ENCODE peak calls at places on chromosomes 5 and 9, in four cellular contexts. C is Panc1, Z is HepG2, S is K562. E is an unnamed sample. For H3K27me3, the result is how much of the 10 kb centered on the place peaks cover.

GRCh38 chr5:18397393-18397792 is 763.1 kb downstream of the TAF11L14 start:
- ATAC-seq in C (no peak), S (no peak), Z (no peak), E (no peak)

GRCh38 chr9:17969232-17969631 is 390.4 kb downstream of the SH3GL2 start:
- ATAC-seq in C (no peak), S (no peak), Z (no peak), E (no peak)

GRCh38 chr5:78586251-78586650 is 62.3 kb downstream of the LHFPL2 start:
- ATAC-seq in S (no peak), C (no peak), Z (no peak), E (no peak)

GRCh38 chr5:169801324-169801777 is 164.3 kb downstream of the DOCK2 start:
- ATAC-seq in S (no peak), C (no peak), Z (no peak), E (no peak)

GRCh38 chr5:123439616-123440153 is 16.5 kb upstream of the CEP120 start:
- ATAC-seq in Z (no peak), S (no peak), C (no peak), E (no peak)

GRCh38 chr9:94800424-94801117 is 74.1 kb downstream of the AOPEP start:
- ATAC-seq in C (no peak), Z (no peak), S (no peak), E (no peak)

GRCh38 chr5:176429972-176430371 is 13.6 kb upstream of the CLTB start:
- ATAC-seq in Z (peak), S (peak), C (peak), E (no peak)

GRCh38 chr9:98726735-98727134 is 18.0 kb upstream of the GABBR2 start:
- ATAC-seq in Z (no peak), S (no peak), C (no peak), E (no peak)

GRCh38 chr5:168836603-168837245 is 257.6 kb upstream of the PANK3 start:
- ATAC-seq in C (no peak), S (no peak), Z (no peak), E (no peak)

GRCh38 chr9:22238809-22239684 is 207.6 kb upstream of the DMRTA1 start:
- ATAC-seq in Z (peak), S (no peak), C (no peak), E (no peak)

GRCh38 chr5:146620663-146621051 is 104.7 kb upstream of the GPR151 start:
- ATAC-seq in C (no peak), S (no peak), Z (no peak), E (no peak)

GRCh38 chr5:59143926-59144333 is 561.1 kb downstream of the RAB3C start:
- ATAC-seq in S (no peak), C (no peak), Z (no peak), E (no peak)

GRCh38 chr9:75467141-75467540 is 378.8 kb downstream of the OSTF1 start:
- ATAC-seq in Z (no peak), S (no peak), C (no peak), E (peak)

GRCh38 chr5:96584712-96585111 is 77.5 kb upstream of the CAST start:
- ATAC-seq in C (no peak), S (no peak), Z (no peak), E (no peak)

GRCh38 chr9:89467278-89467625 is 30.7 kb downstream of the SEMA4D start:
- ATAC-seq in S (no peak), C (no peak), Z (no peak), E (no peak)

GRCh38 chr9:36835271-36835996 is 198.6 kb downstream of the PAX5 start:
- ATAC-seq in C (no peak), Z (no peak), S (no peak), E (no peak)

GRCh38 chr9:77420641-77421040 is 227.5 kb downstream of the GNA14 start:
- ATAC-seq in Z (no peak), C (no peak), S (no peak), E (no peak)

GRCh38 chr5:32369542-32370155 is 56.9 kb upstream of the MTMR12 start:
- ATAC-seq in S (peak), Z (no peak), C (no peak), E (no peak)

GRCh38 chr9:128145536-128145935 is 3.7 kb upstream of the LCN2 start:
- ATAC-seq in S (no peak), C (no peak), Z (no peak), E (no peak)

DNA sequence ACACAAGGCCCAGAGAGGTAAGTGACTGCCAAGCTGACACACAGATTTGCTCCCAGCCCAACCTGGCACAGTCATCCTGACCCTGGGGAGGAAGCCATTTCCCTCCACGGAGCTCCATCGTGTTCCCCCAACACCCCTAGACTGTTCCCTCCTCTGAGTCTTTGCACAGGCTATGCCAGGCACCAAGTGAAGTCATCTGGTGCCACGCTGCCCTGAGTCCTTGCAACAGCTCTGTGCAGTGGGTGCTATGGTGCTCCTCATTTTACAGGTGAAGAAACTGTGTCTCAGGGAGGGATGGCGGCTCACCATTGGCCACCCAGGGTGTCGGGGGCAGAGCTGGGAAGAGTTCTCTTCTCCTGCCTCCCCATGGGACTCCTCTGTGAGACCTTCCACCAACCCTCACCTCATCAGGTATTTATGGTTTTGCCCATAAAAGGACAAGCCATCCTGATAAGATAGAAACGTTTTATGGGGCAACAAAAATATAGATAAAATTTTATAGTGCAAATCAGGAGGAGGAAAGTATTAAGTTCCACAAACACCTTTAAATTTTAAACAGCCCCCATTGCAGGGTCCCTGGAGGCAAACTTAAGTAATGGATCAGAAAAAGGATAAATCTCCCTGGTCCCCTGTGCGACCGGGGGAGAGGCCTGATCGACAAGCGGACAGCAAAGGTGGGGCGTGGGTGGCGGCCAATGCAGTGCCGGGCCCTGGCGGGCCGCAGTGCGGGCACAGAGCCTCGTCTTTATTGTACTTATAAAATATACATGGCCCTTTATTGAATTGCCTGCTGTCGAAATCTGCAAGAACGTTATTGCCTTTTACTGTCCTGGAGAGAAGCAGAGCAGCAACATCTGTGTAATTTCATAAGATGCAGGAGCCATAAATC is 50.2 kb upstream of the ZBTB43 start:
- ATAC-seq in C (no peak), Z (no peak), S (no peak), E (no peak)
- TF ChIP-seq POLR2AphosphoS5 in C (no peak), Z (no peak), S (no peak), E (no peak)

DNA sequence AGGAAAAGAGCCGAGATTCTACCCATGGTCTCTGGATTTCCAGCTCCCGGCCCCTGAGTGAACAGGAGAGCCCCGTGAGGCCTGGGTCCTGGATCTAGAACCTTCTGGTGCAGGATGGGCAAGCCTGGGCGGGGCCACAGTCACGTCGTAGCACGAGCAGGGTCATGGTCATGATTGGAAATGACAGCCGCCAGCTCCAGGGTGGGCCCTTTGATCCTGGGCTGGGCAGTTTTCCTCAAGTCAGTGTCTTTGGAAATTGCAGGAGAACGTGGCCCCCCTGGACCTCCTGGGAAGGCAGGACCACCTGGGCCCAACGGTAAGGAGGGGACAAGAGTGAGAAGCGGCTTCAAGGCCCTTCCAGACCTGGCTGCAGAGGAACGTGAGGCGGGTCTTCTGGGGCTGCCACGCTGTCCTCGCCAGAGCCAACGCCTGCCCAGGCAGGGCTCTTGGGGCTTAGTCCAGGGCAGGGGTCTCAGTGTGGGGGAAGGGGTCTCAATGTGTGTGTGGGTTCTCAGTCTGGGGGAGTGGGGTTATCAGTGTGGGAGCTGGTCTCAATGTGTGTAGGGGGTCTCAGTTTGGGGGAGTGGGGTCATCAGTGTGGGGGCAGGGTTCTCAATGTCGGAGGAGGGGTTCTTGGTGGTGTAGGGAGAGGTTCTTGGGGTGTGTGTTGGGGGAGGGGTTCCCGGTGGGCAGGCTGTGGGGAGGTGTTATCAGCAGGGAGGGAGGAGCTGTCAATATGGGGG is 2.6 kb downstream of the FCN2 start:
- ATAC-seq in S (no peak), Z (no peak), C (no peak), E (no peak)
- H3K27me3 ChIP-seq in S (half or more), Z (under half), C (under half), E (under half)

GRCh38 chr5:76790632-76791290 is 28.1 kb upstream of the F2RL1 start:
- ATAC-seq in Z (peak), S (peak), C (peak), E (peak)
- TF ChIP-seq POLR2AphosphoS5 in Z (no peak), S (no peak), C (peak), E (peak)

GRCh38 chr9:112332674-112332976 is 794 bp downstream of the PTBP3 start:
- ATAC-seq in Z (no peak), C (no peak), S (no peak), E (no peak)
- H3K27me3 ChIP-seq in Z (under half), C (under half), S (under half), E (under half)

GRCh38 chr5:55668356-55668755 is 43.8 kb downstream of the SLC38A9 start:
- ATAC-seq in C (peak), S (no peak), Z (no peak), E (no peak)
- TF ChIP-seq POLR2AphosphoS5 in C (no peak), S (no peak), Z (no peak), E (peak)

GRCh38 chr9:31045810-31046209 is 1338.6 kb upstream of the ACO1 start:
- ATAC-seq in C (no peak), S (no peak), Z (no peak), E (no peak)
- H3K27me3 ChIP-seq in C (under half), S (under half), Z (under half), E (under half)

GRCh38 chr9:14993061-14993800 is 83.0 kb upstream of the FREM1 start:
- ATAC-seq in S (peak), C (peak), Z (no peak), E (peak)
- TF ChIP-seq POLR2AphosphoS5 in S (peak), C (no peak), Z (no peak), E (peak)

GRCh38 chr5:35230043-35230611 is at the start of gene PRLR:
- ATAC-seq in Z (peak), S (no peak), C (peak), E (peak)
- H3K27me3 ChIP-seq in Z (under half), S (under half), C (under half), E (half or more)

GRCh38 chr5:15618938-15619337 is 119.0 kb downstream of the FBXL7 start:
- ATAC-seq in S (no peak), C (no peak), Z (no peak), E (no peak)

GRCh38 chr5:15615859-15616258 is 115.9 kb downstream of the FBXL7 start:
- ATAC-seq in C (no peak), S (no peak), Z (no peak), E (no peak)

GRCh38 chr5:15620501-15620900 is 120.5 kb downstream of the FBXL7 start:
- ATAC-seq in Z (no peak), C (no peak), S (no peak), E (no peak)

GRCh38 chr5:15623794-15624193 is 123.8 kb downstream of the FBXL7 start:
- ATAC-seq in Z (no peak), C (no peak), S (no peak), E (no peak)

GRCh38 chr5:15621094-15621493 is 121.1 kb downstream of the FBXL7 start:
- ATAC-seq in C (no peak), Z (no peak), S (no peak), E (no peak)
- TF ChIP-seq POLR2AphosphoS5 in C (no peak), Z (no peak), S (no peak), E (no peak)

DNA sequence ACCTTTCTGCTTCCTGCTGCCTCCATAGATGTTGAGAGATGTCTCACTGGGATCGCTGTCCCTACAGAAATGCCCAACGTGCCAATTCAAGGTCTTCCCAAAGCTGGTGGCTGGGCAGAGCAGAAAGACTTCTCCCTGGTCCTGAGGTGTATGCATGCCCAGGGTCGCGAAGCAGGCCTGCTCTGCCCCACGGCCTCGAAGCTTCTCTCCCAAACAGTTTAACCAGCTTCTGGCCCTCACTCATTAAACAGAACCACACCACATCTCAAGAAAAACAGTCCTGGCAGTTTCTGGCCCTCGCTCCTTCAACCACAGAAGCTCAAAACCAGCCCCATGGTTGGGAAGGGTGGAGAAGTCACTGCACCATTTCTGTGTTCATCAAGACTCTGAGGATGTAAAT is 14.7 kb upstream of the SMIM32 start:
- ATAC-seq in Z (no peak), C (no peak), S (no peak), E (no peak)
- H3K27me3 ChIP-seq in Z (under half), C (under half), S (half or more), E (under half)